ENCODE peak calls at places on chromosomes 1 and 21, in four cellular contexts. Z is GM19239, E is NCI-H510A, S is H9. K is an unnamed sample.

GRCh38 chr1:88488277-88488676 is 195.8 kb upstream of the PKN2 start:
- DNase-seq in S (no peak), Z (no peak), E (no peak), K (no peak)

GRCh38 chr1:3423245-3423829 is 31.1 kb upstream of the ARHGEF16 start:
- DNase-seq in E (no peak), S (no peak), Z (no peak), K (no peak)

GRCh38 chr21:35203093-35204021 is 154.3 kb upstream of the RUNX1 start:
- DNase-seq in E (no peak), S (no peak), Z (no peak), K (no peak)

GRCh38 chr1:41359211-41360073 is 1.8 kb upstream of the FOXO6 start:
- DNase-seq in Z (no peak), E (no peak), S (no peak), K (no peak)

GRCh38 chr1:160942926-160943325 is 11.7 kb downstream of the ITLN2 start:
- DNase-seq in E (no peak), Z (no peak), S (no peak), K (no peak)

GRCh38 chr1:204107892-204108291 is 35.0 kb downstream of the SOX13 start:
- DNase-seq in S (no peak), Z (no peak), E (no peak), K (no peak)

GRCh38 chr1:106727171-106727570 is 329.3 kb upstream of the PRMT6 start:
- DNase-seq in E (no peak), S (no peak), Z (peak), K (no peak)

GRCh38 chr1:182725264-182725965 is 41.0 kb upstream of the RGS8 start:
- DNase-seq in S (no peak), Z (no peak), E (no peak), K (no peak)

GRCh38 chr1:206504363-206504713 is 3.0 kb upstream of the RASSF5 start:
- DNase-seq in E (no peak), Z (no peak), S (no peak), K (no peak)

GRCh38 chr1:188642585-188643168 is 1813.9 kb downstream of the PLA2G4A start:
- DNase-seq in S (no peak), E (peak), Z (no peak), K (no peak)

GRCh38 chr21:35427320-35428040 is 378.4 kb upstream of the RUNX1 start:
- DNase-seq in S (no peak), Z (no peak), E (no peak), K (no peak)

GRCh38 chr21:45990049-45990711 is 8.6 kb downstream of the COL6A1 start:
- DNase-seq in E (no peak), Z (no peak), S (no peak), K (peak)

GRCh38 chr1:12629521-12629956 is 11.5 kb upstream of the DHRS3 start:
- DNase-seq in E (no peak), Z (no peak), S (peak), K (no peak)

GRCh38 chr1:36467027-36467410 is 2.8 kb upstream of the MRPS15 start:
- DNase-seq in E (no peak), S (no peak), Z (no peak), K (no peak)

GRCh38 chr1:12602633-12603024 is 15.4 kb downstream of the DHRS3 start:
- DNase-seq in S (no peak), Z (no peak), E (no peak), K (no peak)

GRCh38 chr1:78483903-78484302 is 6.9 kb upstream of the PTGFR start:
- DNase-seq in S (peak), Z (no peak), E (peak), K (no peak)

GRCh38 chr1:41399148-41399795 is 38.0 kb downstream of the FOXO6 start:
- DNase-seq in S (peak), E (no peak), Z (no peak), K (no peak)

GRCh38 chr1:11692899-11693590 is 1.5 kb downstream of the DRAXIN start:
- DNase-seq in S (no peak), E (no peak), Z (no peak), K (peak)

K was measured in CD14-positive monocyte.